ENCODE peak calls at places on chromosomes 16 and 17, in five cellular contexts. G is anterior cingulate cortex; M is T47D; J is NCI-H748 treated with DMSO at 0.1 percent for 48 hours; N is activated naive CD4-positive, alpha-beta T cell. P is an unnamed sample.

GRCh38 chr16:26795184-26795583 is 271.5 kb upstream of the C16orf82 start:
- DNase-seq in G (no peak), M (no peak), J (peak; percentile 3), N (no peak), P (no peak)

GRCh38 chr17:76452102-76452645 is 778 bp downstream of the UBE2O start:
- DNase-seq in G (no peak), M (peak; percentile 57), J (no peak), N (no peak), P (no peak)

GRCh38 chr17:1390422-1391367 is 9.3 kb downstream of the YWHAE start:
- DNase-seq in G (no peak), M (no peak), J (no peak), N (no peak), P (no peak)

GRCh38 chr17:2172447-2172938 is 117.6 kb downstream of the HIC1 start:
- DNase-seq in G (no peak), M (no peak), J (no peak), N (no peak), P (no peak)

GRCh38 chr16:14538604-14539003 is 91.5 kb downstream of the PARN start:
- DNase-seq in G (no peak), M (no peak), J (no peak), N (no peak), P (no peak)

GRCh38 chr16:75322706-75323105 is 71.3 kb upstream of the BCAR1 start:
- DNase-seq in G (no peak), M (no peak), J (no peak), N (no peak), P (no peak)

GRCh38 chr16:17194190-17194780 is 276.5 kb downstream of the XYLT1 start:
- DNase-seq in G (no peak), M (no peak), J (no peak), N (peak; percentile 17), P (no peak)

GRCh38 chr16:54605536-54606066 is 319.0 kb upstream of the IRX3 start:
- DNase-seq in G (no peak), M (no peak), J (no peak), N (no peak), P (no peak)

GRCh38 chr16:3020247-3020603 is at the start of gene TNFRSF12A:
- DNase-seq in G (peak; percentile 25), M (peak; percentile 82), J (no peak), N (no peak), P (peak; percentile 39)

GRCh38 chr17:11882716-11883115 is 114.6 kb downstream of the ZNF18 start:
- DNase-seq in G (no peak), M (no peak), J (no peak), N (no peak), P (no peak)

GRCh38 chr17:82372591-82373452 is 1.3 kb downstream of the UTS2R start:
- DNase-seq in G (no peak), M (no peak), J (no peak), N (no peak), P (no peak)

GRCh38 chr17:32783602-32784001 is 93.3 kb downstream of the MYO1D start:
- DNase-seq in G (no peak), M (peak; percentile 39), J (peak; percentile 57), N (no peak), P (no peak)

GRCh38 chr16:52912565-52913173 is 140.0 kb downstream of the CHD9NB start:
- DNase-seq in G (peak; percentile 45), M (peak; percentile 30), J (peak; percentile 3), N (no peak), P (peak; percentile 36)

GRCh38 chr16:67708368-67708771 is 10.7 kb downstream of the GFOD2 start:
- DNase-seq in G (no peak), M (no peak), J (no peak), N (no peak), P (no peak)

GRCh38 chr16:74852500-74852875 is 77.9 kb upstream of the FA2H start:
- DNase-seq in G (no peak), M (no peak), J (no peak), N (no peak), P (no peak)

GRCh38 chr16:84821179-84821578 is 1.4 kb downstream of the CRISPLD2 start:
- DNase-seq in G (no peak), M (no peak), J (no peak), N (no peak), P (no peak)

GRCh38 chr17:20083460-20083859 is 74.3 kb downstream of the SPECC1 start:
- DNase-seq in G (no peak), M (no peak), J (no peak), N (no peak), P (no peak)

GRCh38 chr16:20879175-20880053 is 20.7 kb downstream of the DCUN1D3 start:
- DNase-seq in G (no peak), M (no peak), J (no peak), N (no peak), P (no peak)

GRCh38 chr17:12947047-12947446 is 70.8 kb downstream of the ELAC2 start:
- DNase-seq in G (no peak), M (no peak), J (no peak), N (no peak), P (no peak)

GRCh38 chr16:12089492-12090161 is 113.1 kb downstream of the SNX29 start:
- DNase-seq in G (no peak), M (no peak), J (no peak), N (peak; percentile 11), P (no peak)

GRCh38 chr16:21277927-21278706 is at the start of gene CRYM:
- DNase-seq in G (no peak), M (peak; percentile 67), J (peak; percentile 34), N (peak; percentile 14), P (peak; percentile 46)

GRCh38 chr17:57387575-57387974 is 131.3 kb downstream of the MSI2 start:
- DNase-seq in G (no peak), M (no peak), J (no peak), N (no peak), P (no peak)

GRCh38 chr17:80795737-80796136 is 195.9 kb upstream of the CHMP6 start:
- DNase-seq in G (peak; percentile 53), M (no peak), J (no peak), N (no peak), P (peak; percentile 82)

GRCh38 chr16:14215941-14216340 is 144.8 kb downstream of the MRTFB start:
- DNase-seq in G (no peak), M (no peak), J (no peak), N (no peak), P (no peak)

GRCh38 chr17:40563371-40564052 is 1.8 kb downstream of the CCR7 start:
- DNase-seq in G (no peak), M (no peak), J (no peak), N (no peak), P (no peak)

GRCh38 chr16:75059411-75059810 is 57.2 kb downstream of the LDHD start:
- DNase-seq in G (no peak), M (no peak), J (no peak), N (no peak), P (no peak)

GRCh38 chr16:73254983-73255382 is 207.1 kb upstream of the ZFHX3 start:
- DNase-seq in G (no peak), M (no peak), J (no peak), N (no peak), P (no peak)

GRCh38 chr17:81287155-81287554 is 8.0 kb downstream of the SLC38A10 start:
- DNase-seq in G (no peak), M (no peak), J (no peak), N (no peak), P (no peak)

GRCh38 chr16:70454221-70455034 is at the start of gene FCSK:
- DNase-seq in G (peak; percentile 62), M (peak; percentile 91), J (peak; percentile 26), N (peak; percentile 43), P (peak; percentile 76)

GRCh38 chr16:10228779-10229178 is 46.6 kb upstream of the GRIN2A start:
- DNase-seq in G (no peak), M (no peak), J (no peak), N (no peak), P (no peak)

GRCh38 chr17:82056729-82057621 is 5.3 kb downstream of the GPS1 start:
- DNase-seq in G (no peak), M (no peak), J (no peak), N (no peak), P (no peak)

GRCh38 chr16:64964126-64964540 is 157.7 kb downstream of the CDH11 start:
- DNase-seq in G (no peak), M (no peak), J (peak; percentile 2), N (no peak), P (no peak)